ENCODE peak calls at places on chromosomes 4 and X, in seven cellular contexts. J is fibroblast of lung, Z is heart left ventricle, R is fibroblast of mammary gland, I is uterus, H is fibroblast of the aortic adventitia, E is upper lobe of left lung. P is an unnamed sample.
A peak's percentile ranks its signal among the peaks of the same experiment; 100 is the strongest.

GRCh38 chr4:123974419-123975105 is 578.0 kb downstream of the SPRY1 start:
- DNase-seq in J (peak; percentile 14), Z (no peak), R (no peak), I (no peak), H (peak; percentile 49), E (no peak), P (no peak)

GRCh38 chr4:185421366-185422124 is 4.2 kb downstream of the UFSP2 start:
- DNase-seq in J (peak; percentile 59), Z (no peak), R (peak; percentile 83), I (no peak), H (peak; percentile 73), E (no peak), P (peak; percentile 68)

GRCh38 chr4:76562851-76563803 is 128.1 kb downstream of the SHROOM3 start:
- DNase-seq in J (peak; percentile 27), Z (no peak), R (no peak), I (no peak), H (no peak), E (no peak), P (peak; percentile 98)

GRCh38 chr4:154961263-154961662 is 180.2 kb downstream of the RBM46 start:
- DNase-seq in J (no peak), Z (no peak), R (no peak), I (no peak), H (no peak), E (no peak), P (no peak)

GRCh38 chrX:13742397-13743176 is 8.0 kb downstream of the OFD1 start:
- DNase-seq in J (no peak), Z (no peak), R (no peak), I (no peak), H (no peak), E (peak; percentile 36), P (no peak)

GRCh38 chr4:184384056-184384809 is 90.1 kb downstream of the IRF2 start:
- DNase-seq in J (peak; percentile 99), Z (no peak), R (peak; percentile 93), I (peak; percentile 42), H (peak; percentile 98), E (peak; percentile 45), P (peak; percentile 99)

GRCh38 chrX:103276581-103277002 is at the start of gene TCEAL5:
- DNase-seq in J (no peak), Z (peak; percentile 5), R (no peak), I (peak; percentile 35), H (no peak), E (no peak), P (no peak)

GRCh38 chrX:16930392-16930791 is 16.1 kb upstream of the REPS2 start:
- DNase-seq in J (peak; percentile 47), Z (no peak), R (no peak), I (no peak), H (no peak), E (no peak), P (peak; percentile 55)

DNA sequence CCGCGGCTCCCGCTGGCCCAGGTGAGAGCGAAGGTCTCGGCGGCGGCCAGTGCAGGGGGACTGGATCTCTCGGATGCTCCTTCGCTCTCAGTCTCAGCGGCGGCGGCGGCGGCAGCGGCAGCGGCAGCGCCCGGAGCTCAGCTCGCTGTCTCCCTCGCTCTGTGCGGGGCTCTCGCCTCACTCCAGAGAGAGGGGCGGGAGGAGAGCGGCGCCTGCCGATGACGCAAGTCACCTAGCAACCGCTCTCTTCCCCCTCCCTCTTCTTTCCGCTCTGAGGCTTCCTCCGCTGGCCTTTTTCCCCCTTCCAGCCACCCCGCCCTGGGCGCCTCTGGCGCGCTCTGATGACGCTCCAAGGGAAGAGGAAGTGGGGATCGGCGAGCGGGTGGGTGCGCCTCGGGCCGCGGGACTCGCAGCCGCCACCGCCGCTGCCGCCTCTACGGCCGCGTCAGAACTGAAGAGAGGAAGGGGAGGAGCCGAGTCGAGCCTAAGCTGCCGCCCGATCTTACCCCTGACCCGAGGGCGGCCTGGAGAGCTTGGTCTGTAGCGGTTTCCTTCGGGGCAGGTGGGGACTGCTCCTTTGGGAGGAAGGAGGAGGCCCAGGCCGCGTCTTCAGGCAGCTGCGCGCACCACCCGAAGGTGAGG is at the start of gene FBXW7:
- DNase-seq in J (peak; percentile 99), Z (peak; percentile 99), R (peak; percentile 98), I (peak; percentile 98), H (peak; percentile 98), E (peak; percentile 98), P (peak; percentile 99)
- TF ChIP-seq CTCF in J (no peak), Z (no peak), R (no peak), I (no peak), H (no peak), E (no peak), P (no peak)

DNA sequence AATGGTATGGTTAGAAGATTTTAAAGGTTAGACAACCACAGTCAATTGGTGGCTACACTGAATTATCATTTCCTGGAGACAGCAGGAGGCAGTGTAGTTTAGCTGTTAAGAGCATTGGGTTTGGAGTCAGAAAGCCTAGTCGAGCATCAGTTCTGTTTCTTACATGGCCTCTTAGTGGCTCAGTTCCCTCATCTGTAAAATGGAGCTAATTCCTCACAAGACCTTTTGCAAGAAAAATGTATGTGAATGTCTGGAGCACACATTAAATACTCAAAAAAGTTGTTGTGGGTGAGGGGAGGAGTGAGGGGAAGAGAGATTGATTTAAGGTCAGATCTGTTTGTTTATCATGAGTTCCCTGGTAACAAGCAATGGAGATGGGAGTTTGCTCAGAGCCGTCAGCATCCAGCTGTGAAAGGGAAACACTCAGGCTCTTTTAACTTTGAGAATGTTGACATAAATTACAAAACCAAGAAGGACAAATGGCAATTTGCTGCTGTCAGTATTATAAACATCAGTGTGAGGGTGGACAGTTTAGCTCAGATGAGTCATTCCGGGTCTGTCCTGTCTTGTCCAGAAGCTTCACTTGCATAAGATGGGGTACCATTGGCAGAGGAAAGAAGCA is 98.2 kb upstream of the PGRMC2 start:
- DNase-seq in J (peak; percentile 87), Z (no peak), R (peak; percentile 75), I (no peak), H (peak; percentile 59), E (no peak), P (peak; percentile 87)
- TF ChIP-seq CTCF in J (peak; percentile 39), Z (no peak), R (peak; percentile 46), I (peak; percentile 15), H (no peak), E (no peak), P (peak; percentile 52)

GRCh38 chr4:4866833-4867744 is 7.6 kb downstream of the MSX1 start:
- DNase-seq in J (no peak), Z (peak; percentile 36), R (peak; percentile 47), I (peak; percentile 69), H (no peak), E (no peak), P (peak; percentile 76)
- TF ChIP-seq CTCF in J (no peak), Z (no peak), R (no peak), I (peak; percentile 30), H (no peak), E (no peak), P (peak; percentile 63)

GRCh38 chr4:25993564-25994185 is 79.7 kb downstream of the SMIM20 start:
- DNase-seq in J (peak; percentile 23), Z (peak; percentile 33), R (peak; percentile 68), I (no peak), H (peak; percentile 29), E (no peak), P (peak; percentile 14)
- TF ChIP-seq CTCF in J (peak; percentile 18), Z (no peak), R (peak; percentile 33), I (no peak), H (peak; percentile 42), E (no peak), P (peak; percentile 41)

P was measured in choroid plexus epithelial cell.